ENCODE peak calls at places on chromosomes 11 and 22, in eight cellular contexts. One of them, this sample, is unnamed. For H3K4me1 and H3K27me3, the result is how much of the 10 kb centered on the place peaks cover.

GRCh38 chr11:103091024-103091423 is 936 bp downstream of the DCUN1D5 start:
- DNase-seq in GM23338: peak
- DNase-seq in cardiac muscle cell: peak
- DNase-seq in K562: peak
- DNase-seq in PC-9: no peak
- DNase-seq in spleen: no peak
- DNase-seq in transverse colon: no peak
- DNase-seq in thoracic aorta: no peak
- DNase-seq in this sample: no peak

GRCh38 chr11:3920148-3920852 is 64.8 kb downstream of the STIM1 start:
- DNase-seq in GM23338: no peak
- DNase-seq in PC-9: peak
- DNase-seq in cardiac muscle cell: peak
- DNase-seq in K562: peak
- DNase-seq in spleen: no peak
- DNase-seq in thoracic aorta: no peak
- DNase-seq in transverse colon: peak
- DNase-seq in this sample: no peak

GRCh38 chr11:116052603-116053537 is 548.7 kb upstream of the CADM1 start:
- DNase-seq in thoracic aorta: no peak
- DNase-seq in K562: no peak
- DNase-seq in spleen: no peak
- DNase-seq in GM23338: peak
- DNase-seq in transverse colon: no peak
- DNase-seq in cardiac muscle cell: no peak
- DNase-seq in PC-9: no peak
- DNase-seq in this sample: no peak

GRCh38 chr22:19178065-19178658 is 374 bp downstream of the SLC25A1 start:
- DNase-seq in K562: no peak
- DNase-seq in transverse colon: peak
- DNase-seq in thoracic aorta: no peak
- DNase-seq in spleen: peak
- DNase-seq in cardiac muscle cell: no peak
- DNase-seq in PC-9: peak
- DNase-seq in GM23338: peak
- DNase-seq in this sample: peak

GRCh38 chr11:61026121-61027031 is 54.9 kb downstream of the CD6 start:
- DNase-seq in K562: no peak
- DNase-seq in cardiac muscle cell: no peak
- DNase-seq in GM23338: no peak
- DNase-seq in transverse colon: peak
- DNase-seq in spleen: no peak
- DNase-seq in PC-9: no peak
- DNase-seq in thoracic aorta: no peak
- DNase-seq in this sample: no peak

GRCh38 chr11:57633394-57634058 is 16.2 kb downstream of the YPEL4 start:
- DNase-seq in thoracic aorta: no peak
- DNase-seq in spleen: no peak
- DNase-seq in transverse colon: no peak
- DNase-seq in GM23338: no peak
- DNase-seq in K562: no peak
- DNase-seq in cardiac muscle cell: no peak
- DNase-seq in PC-9: peak
- DNase-seq in this sample: no peak

GRCh38 chr22:36323855-36324331 is 63.9 kb downstream of the MYH9 start:
- DNase-seq in transverse colon: no peak
- DNase-seq in PC-9: no peak
- DNase-seq in GM23338: no peak
- DNase-seq in cardiac muscle cell: peak
- DNase-seq in thoracic aorta: peak
- DNase-seq in spleen: no peak
- DNase-seq in K562: no peak
- DNase-seq in this sample: peak

GRCh38 chr22:28907311-28908008 is 24.1 kb downstream of the ZNRF3 start:
- DNase-seq in spleen: no peak
- DNase-seq in cardiac muscle cell: no peak
- DNase-seq in GM23338: no peak
- DNase-seq in K562: no peak
- DNase-seq in transverse colon: no peak
- DNase-seq in thoracic aorta: no peak
- DNase-seq in PC-9: no peak
- DNase-seq in this sample: no peak

GRCh38 chr11:17230867-17231851 is 23.4 kb upstream of the PIK3C2A start:
- DNase-seq in PC-9: no peak
- DNase-seq in K562: no peak
- DNase-seq in GM23338: no peak
- DNase-seq in transverse colon: no peak
- DNase-seq in spleen: no peak
- DNase-seq in cardiac muscle cell: no peak
- DNase-seq in thoracic aorta: no peak
- DNase-seq in this sample: no peak

GRCh38 chr11:64055077-64055476 is 19.3 kb downstream of the FLRT1 start:
- DNase-seq in spleen: no peak
- DNase-seq in thoracic aorta: no peak
- DNase-seq in PC-9: no peak
- DNase-seq in transverse colon: no peak
- DNase-seq in cardiac muscle cell: no peak
- DNase-seq in K562: no peak
- DNase-seq in GM23338: no peak
- DNase-seq in this sample: peak

GRCh38 chr11:118098996-118099837 is 12.5 kb upstream of the SMIM35 start:
- DNase-seq in K562: peak
- DNase-seq in PC-9: no peak
- DNase-seq in transverse colon: no peak
- DNase-seq in thoracic aorta: no peak
- DNase-seq in GM23338: peak
- DNase-seq in cardiac muscle cell: no peak
- DNase-seq in spleen: no peak
- DNase-seq in this sample: no peak

GRCh38 chr11:47351159-47352126 is 1.1 kb downstream of the MYBPC3 start:
- DNase-seq in PC-9: no peak
- DNase-seq in GM23338: no peak
- DNase-seq in spleen: no peak
- DNase-seq in cardiac muscle cell: peak
- DNase-seq in K562: no peak
- DNase-seq in thoracic aorta: no peak
- DNase-seq in transverse colon: no peak
- DNase-seq in this sample: peak

GRCh38 chr11:12827369-12827768 is 153.1 kb downstream of the TEAD1 start:
- DNase-seq in PC-9: no peak
- DNase-seq in transverse colon: no peak
- DNase-seq in thoracic aorta: no peak
- DNase-seq in K562: no peak
- DNase-seq in cardiac muscle cell: no peak
- DNase-seq in spleen: no peak
- DNase-seq in GM23338: no peak
- DNase-seq in this sample: no peak

GRCh38 chr11:12831471-12832202 is 157.4 kb downstream of the TEAD1 start:
- DNase-seq in cardiac muscle cell: no peak
- DNase-seq in GM23338: no peak
- DNase-seq in transverse colon: no peak
- DNase-seq in spleen: no peak
- DNase-seq in K562: no peak
- DNase-seq in PC-9: no peak
- DNase-seq in thoracic aorta: no peak
- DNase-seq in this sample: no peak

GRCh38 chr11:12829131-12829530 is 154.9 kb downstream of the TEAD1 start:
- DNase-seq in thoracic aorta: no peak
- DNase-seq in spleen: no peak
- DNase-seq in cardiac muscle cell: no peak
- DNase-seq in transverse colon: no peak
- DNase-seq in K562: no peak
- DNase-seq in GM23338: no peak
- DNase-seq in PC-9: no peak
- DNase-seq in this sample: no peak

GRCh38 chr11:12827929-12828812 is 153.9 kb downstream of the TEAD1 start:
- DNase-seq in cardiac muscle cell: peak
- DNase-seq in K562: peak
- DNase-seq in PC-9: peak
- DNase-seq in transverse colon: peak
- DNase-seq in GM23338: peak
- DNase-seq in spleen: no peak
- DNase-seq in thoracic aorta: no peak
- DNase-seq in this sample: no peak

DNA sequence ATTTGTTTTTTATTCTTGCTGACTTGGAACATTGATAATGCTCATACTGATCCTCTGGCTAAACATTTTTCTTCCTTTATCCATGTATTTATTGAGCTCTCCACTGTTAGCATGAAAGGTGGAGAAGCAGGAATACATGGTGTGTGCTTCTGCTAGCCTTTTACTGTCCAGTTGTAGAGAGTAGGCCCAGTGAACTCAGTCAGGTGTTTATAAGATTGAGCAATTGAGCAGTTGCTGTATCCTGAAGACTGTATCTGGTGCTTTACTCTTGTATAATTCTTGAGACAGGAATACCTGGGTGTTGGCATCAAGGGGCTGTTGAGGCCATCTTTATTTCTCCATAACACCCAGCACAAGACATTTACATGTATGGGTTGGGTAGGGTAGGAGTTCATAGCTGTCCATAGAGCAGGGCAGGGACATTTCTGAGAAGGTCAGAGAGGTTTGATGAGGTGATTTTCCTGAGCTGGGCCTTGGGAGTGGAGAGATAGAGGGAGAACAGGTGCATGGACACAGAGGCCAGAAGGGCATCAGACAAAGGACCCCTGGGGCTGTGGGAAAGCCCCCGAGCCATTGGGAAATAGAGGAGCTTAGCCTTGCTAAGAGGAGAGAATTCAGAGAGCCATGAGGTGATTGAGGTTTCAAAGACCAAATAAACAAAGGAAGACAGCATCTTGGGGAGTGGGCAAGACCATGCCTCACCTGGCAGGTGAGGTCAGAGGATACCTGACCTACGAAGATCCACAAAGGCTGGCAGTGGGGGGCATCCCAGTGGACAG is 155.5 kb downstream of the TEAD1 start:
- DNase-seq in thoracic aorta: no peak
- DNase-seq in K562: no peak
- DNase-seq in spleen: no peak
- DNase-seq in GM23338: no peak
- DNase-seq in cardiac muscle cell: no peak
- DNase-seq in transverse colon: no peak
- DNase-seq in PC-9: no peak
- DNase-seq in this sample: no peak
- H3K4me1 ChIP-seq in thoracic aorta: under half
- H3K4me1 ChIP-seq in K562: under half
- H3K4me1 ChIP-seq in spleen: under half
- H3K4me1 ChIP-seq in GM23338: half or more
- H3K4me1 ChIP-seq in cardiac muscle cell: under half
- H3K4me1 ChIP-seq in transverse colon: under half
- H3K4me1 ChIP-seq in PC-9: under half
- H3K4me1 ChIP-seq in this sample: half or more

GRCh38 chr22:42444060-42444904 is 12.1 kb upstream of the NFAM1 start:
- DNase-seq in transverse colon: peak
- DNase-seq in spleen: peak
- DNase-seq in PC-9: peak
- DNase-seq in thoracic aorta: peak
- DNase-seq in cardiac muscle cell: peak
- DNase-seq in K562: peak
- DNase-seq in GM23338: peak
- DNase-seq in this sample: peak
- H3K4me3 ChIP-seq in transverse colon: no peak
- H3K4me3 ChIP-seq in spleen: peak
- H3K4me3 ChIP-seq in PC-9: peak
- H3K4me3 ChIP-seq in thoracic aorta: peak
- H3K4me3 ChIP-seq in cardiac muscle cell: peak
- H3K4me3 ChIP-seq in K562: peak
- H3K4me3 ChIP-seq in GM23338: peak
- H3K4me3 ChIP-seq in this sample: peak

GRCh38 chr22:32042924-32043323 is at the start of gene SLC5A1:
- DNase-seq in K562: no peak
- DNase-seq in thoracic aorta: no peak
- DNase-seq in GM23338: peak
- DNase-seq in transverse colon: peak
- DNase-seq in PC-9: peak
- DNase-seq in spleen: no peak
- DNase-seq in cardiac muscle cell: no peak
- DNase-seq in this sample: no peak

GRCh38 chr22:32044477-32044876 is 1.4 kb downstream of the SLC5A1 start:
- DNase-seq in spleen: no peak
- DNase-seq in PC-9: no peak
- DNase-seq in K562: no peak
- DNase-seq in transverse colon: no peak
- DNase-seq in GM23338: no peak
- DNase-seq in cardiac muscle cell: no peak
- DNase-seq in thoracic aorta: no peak
- DNase-seq in this sample: no peak

GRCh38 chr22:32040324-32040904 is 2.6 kb upstream of the SLC5A1 start:
- DNase-seq in spleen: no peak
- DNase-seq in transverse colon: no peak
- DNase-seq in thoracic aorta: no peak
- DNase-seq in PC-9: no peak
- DNase-seq in cardiac muscle cell: no peak
- DNase-seq in K562: no peak
- DNase-seq in GM23338: no peak
- DNase-seq in this sample: no peak

GRCh38 chr22:32044913-32045312 is 1.9 kb downstream of the SLC5A1 start:
- DNase-seq in transverse colon: peak
- DNase-seq in cardiac muscle cell: no peak
- DNase-seq in thoracic aorta: no peak
- DNase-seq in K562: no peak
- DNase-seq in PC-9: no peak
- DNase-seq in GM23338: no peak
- DNase-seq in spleen: no peak
- DNase-seq in this sample: no peak

DNA sequence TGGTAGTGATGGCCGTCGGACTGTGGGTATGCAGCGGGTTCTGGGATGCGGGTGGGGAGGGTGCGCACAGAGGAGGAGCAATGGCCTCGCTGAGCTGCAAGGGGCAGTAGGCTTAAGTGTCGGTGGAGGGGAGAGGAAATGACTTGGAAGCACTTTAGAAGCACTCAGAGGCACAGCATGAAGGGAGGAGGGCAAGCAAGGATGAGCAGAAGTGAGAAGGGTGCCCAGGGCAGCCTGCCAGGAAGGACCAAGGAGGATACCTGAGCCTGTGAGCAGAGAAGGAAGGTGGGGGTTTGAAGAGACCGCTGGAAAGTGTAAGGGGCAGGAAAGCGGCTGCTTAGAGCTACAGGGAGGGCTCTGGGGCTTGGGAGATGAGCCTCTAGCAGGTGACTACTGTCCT is 330 bp downstream of the SLC5A1 start:
- DNase-seq in K562: no peak
- DNase-seq in cardiac muscle cell: no peak
- DNase-seq in GM23338: no peak
- DNase-seq in transverse colon: no peak
- DNase-seq in thoracic aorta: no peak
- DNase-seq in spleen: no peak
- DNase-seq in PC-9: no peak
- DNase-seq in this sample: no peak
- H3K27me3 ChIP-seq in K562: under half
- H3K27me3 ChIP-seq in cardiac muscle cell: under half
- H3K27me3 ChIP-seq in GM23338: under half
- H3K27me3 ChIP-seq in transverse colon: under half
- H3K27me3 ChIP-seq in thoracic aorta: under half
- H3K27me3 ChIP-seq in spleen: under half
- H3K27me3 ChIP-seq in PC-9: under half
- H3K27me3 ChIP-seq in this sample: under half

GRCh38 chr11:114255289-114255688 is 40.9 kb upstream of the NNMT start:
- DNase-seq in transverse colon: no peak
- DNase-seq in thoracic aorta: no peak
- DNase-seq in cardiac muscle cell: no peak
- DNase-seq in K562: no peak
- DNase-seq in spleen: no peak
- DNase-seq in GM23338: no peak
- DNase-seq in PC-9: no peak
- DNase-seq in this sample: no peak
- H3K4me1 ChIP-seq in transverse colon: under half
- H3K4me1 ChIP-seq in thoracic aorta: half or more
- H3K4me1 ChIP-seq in cardiac muscle cell: under half
- H3K4me1 ChIP-seq in K562: under half
- H3K4me1 ChIP-seq in spleen: under half
- H3K4me1 ChIP-seq in GM23338: under half
- H3K4me1 ChIP-seq in PC-9: under half
- H3K4me1 ChIP-seq in this sample: half or more

GRCh38 chr11:10450451-10451398 is 4.3 kb upstream of the AMPD3 start:
- DNase-seq in PC-9: peak
- DNase-seq in K562: no peak
- DNase-seq in GM23338: peak
- DNase-seq in thoracic aorta: no peak
- DNase-seq in transverse colon: peak
- DNase-seq in spleen: peak
- DNase-seq in cardiac muscle cell: peak
- DNase-seq in this sample: peak
- H3K4me3 ChIP-seq in PC-9: peak
- H3K4me3 ChIP-seq in K562: no peak
- H3K4me3 ChIP-seq in GM23338: peak
- H3K4me3 ChIP-seq in thoracic aorta: peak
- H3K4me3 ChIP-seq in transverse colon: peak
- H3K4me3 ChIP-seq in spleen: peak
- H3K4me3 ChIP-seq in cardiac muscle cell: peak
- H3K4me3 ChIP-seq in this sample: peak